ENCODE peak calls at places on chromosomes 2 and 18, in seven cellular contexts. U is effector memory CD4-positive, alpha-beta T cell; Z is naive B cell; K is sigmoid colon; J is stimulated activated CD8-positive, alpha-beta memory T cell treated with anti-CD3 and anti-CD28 coated beads, Interleukin-2, amount 100 ng/mL, for 48 hours; D is activated naive CD4-positive, alpha-beta T cell; E is cardiac muscle cell. B is an unnamed sample.

GRCh38 chr2:234245945-234246344 is 195.4 kb downstream of the SPP2 start:
- DNase-seq in E (peak), J (no peak), U (no peak), D (no peak), K (no peak), Z (no peak), B (no peak)

GRCh38 chr2:159613515-159614336 is 2.6 kb downstream of the BAZ2B start:
- DNase-seq in U (no peak), J (no peak), K (no peak), D (no peak), E (peak), Z (no peak), B (no peak)

GRCh38 chr2:221596192-221596591 is 24.1 kb upstream of the EPHA4 start:
- DNase-seq in J (no peak), U (no peak), E (peak), D (no peak), K (no peak), Z (no peak), B (no peak)

GRCh38 chr2:68368657-68369339 is 3.7 kb downstream of the PLEK start:
- DNase-seq in D (no peak), J (no peak), Z (no peak), U (no peak), K (no peak), E (peak), B (peak)

GRCh38 chr2:115910270-115910669 is 1467.8 kb downstream of the DPP10 start:
- DNase-seq in K (no peak), Z (no peak), E (no peak), U (no peak), J (no peak), D (no peak), B (no peak)

GRCh38 chr2:217110550-217110949 is 250.7 kb upstream of the TNP1 start:
- DNase-seq in D (no peak), J (no peak), Z (no peak), U (no peak), K (no peak), E (no peak), B (no peak)

GRCh38 chr18:31376477-31376876 is at the start of gene DSG4:
- DNase-seq in D (no peak), E (no peak), J (no peak), Z (no peak), K (no peak), U (no peak), B (no peak)

GRCh38 chr18:490024-490366 is 10.5 kb downstream of the COLEC12 start:
- DNase-seq in Z (no peak), J (no peak), K (no peak), D (no peak), U (no peak), E (peak), B (no peak)

GRCh38 chr2:112168422-112169124 is 30.4 kb downstream of the FBLN7 start:
- DNase-seq in E (no peak), D (no peak), Z (no peak), J (no peak), K (no peak), U (no peak), B (no peak)

GRCh38 chr2:171798156-171798815 is 95.8 kb downstream of the SLC25A12 start:
- DNase-seq in J (no peak), E (peak), K (no peak), U (no peak), D (no peak), Z (no peak), B (no peak)

GRCh38 chr2:168345601-168346000 is 98.2 kb upstream of the STK39 start:
- DNase-seq in K (no peak), Z (peak), D (no peak), U (no peak), E (no peak), J (no peak), B (no peak)

GRCh38 chr2:37563375-37564011 is 107.9 kb downstream of the CDC42EP3 start:
- DNase-seq in E (no peak), U (no peak), D (no peak), K (no peak), J (no peak), Z (no peak), B (no peak)

GRCh38 chr2:232534940-232535735 is 4.4 kb upstream of the CHRNG start:
- DNase-seq in U (no peak), E (no peak), K (peak), J (no peak), D (no peak), Z (no peak), B (no peak)

GRCh38 chr2:63060079-63060482 is 9.5 kb downstream of the OTX1 start:
- DNase-seq in J (no peak), E (no peak), K (no peak), Z (peak), D (no peak), U (no peak), B (no peak)

GRCh38 chr18:9876867-9877654 is 8.7 kb upstream of the TXNDC2 start:
- DNase-seq in U (no peak), Z (no peak), D (no peak), J (no peak), K (no peak), E (peak), B (peak)

GRCh38 chr2:239456940-239457339 is 56.1 kb upstream of the HDAC4 start:
- DNase-seq in U (no peak), Z (no peak), J (no peak), E (no peak), K (no peak), D (no peak), B (no peak)